ENCODE peak calls at places on chromosomes 11 and 22, in nine cellular contexts. One of them, this sample, is unnamed.

GRCh38 chr11:45108070-45109064 is 38.1 kb upstream of the PRDM11 start:
- DNase-seq in substantia nigra: no peak
- DNase-seq in A549: no peak
- DNase-seq in amniotic stem cell: no peak
- DNase-seq in HFFc6: no peak
- DNase-seq in activated CD4-positive, alpha-beta T cell treated with anti-CD3 and anti-CD28 coated beads, Interleukin-2, amount 10 ng/mL, durations not matched to agents 7 days and 5 days: no peak
- DNase-seq in ELR: no peak
- DNase-seq in nephron progenitor cell: no peak
- DNase-seq in activated T-cell treated with anti-CD3 and anti-CD28 coated beads, Interleukin-2, amount 50 U/mL, for 72 hours: no peak
- DNase-seq in this sample: peak

GRCh38 chr11:99069831-99070444 is 49.2 kb downstream of the CNTN5 start:
- DNase-seq in substantia nigra: no peak
- DNase-seq in A549: no peak
- DNase-seq in amniotic stem cell: peak
- DNase-seq in HFFc6: no peak
- DNase-seq in activated CD4-positive, alpha-beta T cell treated with anti-CD3 and anti-CD28 coated beads, Interleukin-2, amount 10 ng/mL, durations not matched to agents 7 days and 5 days: peak
- DNase-seq in ELR: peak
- DNase-seq in nephron progenitor cell: peak
- DNase-seq in activated T-cell treated with anti-CD3 and anti-CD28 coated beads, Interleukin-2, amount 50 U/mL, for 72 hours: no peak
- DNase-seq in this sample: peak

GRCh38 chr11:26286472-26287066 is 45.4 kb upstream of the ANO3 start:
- DNase-seq in substantia nigra: no peak
- DNase-seq in A549: no peak
- DNase-seq in amniotic stem cell: no peak
- DNase-seq in HFFc6: no peak
- DNase-seq in activated CD4-positive, alpha-beta T cell treated with anti-CD3 and anti-CD28 coated beads, Interleukin-2, amount 10 ng/mL, durations not matched to agents 7 days and 5 days: peak
- DNase-seq in ELR: peak
- DNase-seq in nephron progenitor cell: peak
- DNase-seq in activated T-cell treated with anti-CD3 and anti-CD28 coated beads, Interleukin-2, amount 50 U/mL, for 72 hours: no peak
- DNase-seq in this sample: peak

GRCh38 chr22:35961480-35961902 is 67.1 kb downstream of the RBFOX2 start:
- DNase-seq in substantia nigra: no peak
- DNase-seq in A549: peak
- DNase-seq in amniotic stem cell: peak
- DNase-seq in HFFc6: peak
- DNase-seq in activated CD4-positive, alpha-beta T cell treated with anti-CD3 and anti-CD28 coated beads, Interleukin-2, amount 10 ng/mL, durations not matched to agents 7 days and 5 days: no peak
- DNase-seq in ELR: peak
- DNase-seq in nephron progenitor cell: peak
- DNase-seq in activated T-cell treated with anti-CD3 and anti-CD28 coated beads, Interleukin-2, amount 50 U/mL, for 72 hours: no peak
- DNase-seq in this sample: peak

GRCh38 chr22:30027791-30028190 is 52.5 kb upstream of the HORMAD2 start:
- DNase-seq in substantia nigra: no peak
- DNase-seq in A549: no peak
- DNase-seq in amniotic stem cell: no peak
- DNase-seq in HFFc6: no peak
- DNase-seq in activated CD4-positive, alpha-beta T cell treated with anti-CD3 and anti-CD28 coated beads, Interleukin-2, amount 10 ng/mL, durations not matched to agents 7 days and 5 days: no peak
- DNase-seq in ELR: no peak
- DNase-seq in nephron progenitor cell: no peak
- DNase-seq in activated T-cell treated with anti-CD3 and anti-CD28 coated beads, Interleukin-2, amount 50 U/mL, for 72 hours: no peak
- DNase-seq in this sample: no peak

GRCh38 chr22:49967333-49968241 is 7.0 kb downstream of the PIM3 start:
- DNase-seq in substantia nigra: peak
- DNase-seq in A549: no peak
- DNase-seq in amniotic stem cell: no peak
- DNase-seq in HFFc6: peak
- DNase-seq in activated CD4-positive, alpha-beta T cell treated with anti-CD3 and anti-CD28 coated beads, Interleukin-2, amount 10 ng/mL, durations not matched to agents 7 days and 5 days: no peak
- DNase-seq in ELR: no peak
- DNase-seq in nephron progenitor cell: peak
- DNase-seq in activated T-cell treated with anti-CD3 and anti-CD28 coated beads, Interleukin-2, amount 50 U/mL, for 72 hours: no peak
- DNase-seq in this sample: no peak

GRCh38 chr11:33877029-33877428 is 14.8 kb downstream of the LMO2 start:
- DNase-seq in substantia nigra: no peak
- DNase-seq in A549: no peak
- DNase-seq in amniotic stem cell: no peak
- DNase-seq in HFFc6: no peak
- DNase-seq in activated CD4-positive, alpha-beta T cell treated with anti-CD3 and anti-CD28 coated beads, Interleukin-2, amount 10 ng/mL, durations not matched to agents 7 days and 5 days: no peak
- DNase-seq in ELR: no peak
- DNase-seq in nephron progenitor cell: no peak
- DNase-seq in activated T-cell treated with anti-CD3 and anti-CD28 coated beads, Interleukin-2, amount 50 U/mL, for 72 hours: no peak
- DNase-seq in this sample: no peak

GRCh38 chr11:76723142-76723541 is 52.6 kb upstream of the LRRC32 start:
- DNase-seq in substantia nigra: no peak
- DNase-seq in A549: no peak
- DNase-seq in amniotic stem cell: no peak
- DNase-seq in HFFc6: no peak
- DNase-seq in activated CD4-positive, alpha-beta T cell treated with anti-CD3 and anti-CD28 coated beads, Interleukin-2, amount 10 ng/mL, durations not matched to agents 7 days and 5 days: no peak
- DNase-seq in ELR: peak
- DNase-seq in nephron progenitor cell: no peak
- DNase-seq in activated T-cell treated with anti-CD3 and anti-CD28 coated beads, Interleukin-2, amount 50 U/mL, for 72 hours: no peak
- DNase-seq in this sample: no peak

GRCh38 chr22:49972163-49973017 is 11.8 kb downstream of the PIM3 start:
- DNase-seq in substantia nigra: no peak
- DNase-seq in A549: no peak
- DNase-seq in amniotic stem cell: no peak
- DNase-seq in HFFc6: no peak
- DNase-seq in activated CD4-positive, alpha-beta T cell treated with anti-CD3 and anti-CD28 coated beads, Interleukin-2, amount 10 ng/mL, durations not matched to agents 7 days and 5 days: no peak
- DNase-seq in ELR: no peak
- DNase-seq in nephron progenitor cell: peak
- DNase-seq in activated T-cell treated with anti-CD3 and anti-CD28 coated beads, Interleukin-2, amount 50 U/mL, for 72 hours: peak
- DNase-seq in this sample: no peak

GRCh38 chr11:68213135-68213515 is at the start of gene KMT5B:
- DNase-seq in substantia nigra: no peak
- DNase-seq in A549: no peak
- DNase-seq in amniotic stem cell: peak
- DNase-seq in HFFc6: no peak
- DNase-seq in activated CD4-positive, alpha-beta T cell treated with anti-CD3 and anti-CD28 coated beads, Interleukin-2, amount 10 ng/mL, durations not matched to agents 7 days and 5 days: peak
- DNase-seq in ELR: peak
- DNase-seq in nephron progenitor cell: peak
- DNase-seq in activated T-cell treated with anti-CD3 and anti-CD28 coated beads, Interleukin-2, amount 50 U/mL, for 72 hours: no peak
- DNase-seq in this sample: no peak

This sample was measured in H4.